ENCODE peak calls at places on chromosomes 2 and 18, in six cellular contexts. Q is H1, F is mesenchymal stem cell, Y is neuronal stem cell, S is H9, H is IMR-90. U is an unnamed sample.

GRCh38 chr2:38415761-38416291 is 38.8 kb upstream of the ATL2 start:
- DNase-seq in F (no peak), Q (no peak), S (no peak), Y (no peak), H (no peak), U (no peak)

GRCh38 chr2:61978522-61978921 is 73.0 kb downstream of the COMMD1 start:
- DNase-seq in Y (no peak), F (no peak), H (no peak), Q (no peak), S (no peak), U (no peak)

GRCh38 chr2:127531133-127531709 is 4.3 kb upstream of the MYO7B start:
- DNase-seq in F (peak), H (peak), Q (no peak), S (no peak), Y (no peak), U (peak)

GRCh38 chr18:24270358-24270936 is 127.2 kb downstream of the OSBPL1A start:
- DNase-seq in F (no peak), S (no peak), Y (no peak), H (peak), Q (no peak), U (no peak)

GRCh38 chr2:101533611-101534601 is 59.0 kb upstream of the RFX8 start:
- DNase-seq in F (no peak), Y (peak), Q (peak), H (no peak), S (peak), U (peak)

GRCh38 chr2:40606862-40607261 is 155.0 kb upstream of the SLC8A1 start:
- DNase-seq in Q (no peak), H (peak), S (no peak), F (no peak), Y (no peak), U (peak)

GRCh38 chr2:193580176-193580950 is 1385.6 kb upstream of the TMEFF2 start:
- DNase-seq in S (no peak), Q (no peak), H (no peak), F (no peak), Y (no peak), U (peak)

GRCh38 chr2:177612651-177613050 is 220.1 kb downstream of the AGPS start:
- DNase-seq in F (no peak), Q (no peak), H (no peak), S (no peak), Y (no peak), U (no peak)

GRCh38 chr2:20897874-20898453 is 75.1 kb upstream of the LDAH start:
- DNase-seq in Y (no peak), H (no peak), F (no peak), S (no peak), Q (no peak), U (no peak)

GRCh38 chr18:25349926-25350560 is 1.9 kb downstream of the ZNF521 start:
- DNase-seq in Q (peak), H (peak), Y (peak), S (peak), F (peak), U (no peak)

GRCh38 chr2:134917958-134918517 is 584 bp upstream of the CCNT2 start:
- DNase-seq in S (no peak), Q (no peak), H (no peak), F (peak), Y (peak), U (peak)

GRCh38 chr2:240226672-240227537 is 86.4 kb upstream of the OTOS start:
- DNase-seq in Y (no peak), H (no peak), S (peak), Q (no peak), F (no peak), U (no peak)

GRCh38 chr2:215271466-215271865 is 40.4 kb upstream of the ATIC start:
- DNase-seq in S (peak), Y (no peak), Q (peak), F (no peak), H (no peak), U (no peak)

GRCh38 chr2:98923244-98923940 is 12.6 kb downstream of the CRACDL start:
- DNase-seq in H (no peak), F (no peak), S (no peak), Y (no peak), Q (no peak), U (no peak)

GRCh38 chr18:21489119-21489750 is 111.3 kb downstream of the ESCO1 start:
- DNase-seq in Y (peak), S (peak), Q (peak), H (peak), F (peak), U (peak)

GRCh38 chr2:221204699-221205098 is 367.4 kb downstream of the EPHA4 start:
- DNase-seq in S (no peak), Q (no peak), Y (no peak), F (peak), H (no peak), U (no peak)

GRCh38 chr2:191382801-191383200 is 137.6 kb downstream of the MYO1B start:
- DNase-seq in Y (no peak), F (peak), S (no peak), H (peak), Q (no peak), U (peak)

GRCh38 chr18:75553021-75553420 is 125.5 kb upstream of the SMIM21 start:
- DNase-seq in S (no peak), F (no peak), Y (no peak), H (no peak), Q (no peak), U (no peak)

GRCh38 chr2:111188681-111189080 is 68.0 kb downstream of the BCL2L11 start:
- DNase-seq in F (no peak), H (no peak), Q (peak), S (no peak), Y (no peak), U (no peak)

DNA sequence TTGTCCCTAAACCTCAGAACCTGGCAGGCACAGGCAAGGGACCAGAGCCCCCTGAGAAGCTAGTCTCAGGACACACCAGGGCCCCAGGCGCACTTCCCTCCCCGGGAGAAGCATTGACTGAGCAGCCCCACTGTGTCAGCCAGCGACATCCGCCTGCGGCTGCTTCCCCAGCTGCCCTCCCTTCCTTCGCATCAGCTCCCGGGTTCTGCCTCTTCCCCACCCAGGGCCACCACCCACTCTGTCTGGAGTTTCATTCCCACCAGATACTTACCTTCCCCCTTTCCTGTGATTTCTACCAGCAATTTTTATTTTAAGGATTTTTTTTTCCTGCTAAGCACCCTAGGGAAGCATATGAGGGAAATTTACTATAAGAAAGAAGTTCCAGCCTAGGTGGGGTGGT is 99.2 kb downstream of the SMAD7 start:
- DNase-seq in S (no peak), Y (no peak), Q (no peak), H (no peak), F (peak), U (no peak)
- H4K91ac ChIP-seq in S (no peak), Y (no peak), Q (no peak), H (no peak), F (peak), U (peak)

DNA sequence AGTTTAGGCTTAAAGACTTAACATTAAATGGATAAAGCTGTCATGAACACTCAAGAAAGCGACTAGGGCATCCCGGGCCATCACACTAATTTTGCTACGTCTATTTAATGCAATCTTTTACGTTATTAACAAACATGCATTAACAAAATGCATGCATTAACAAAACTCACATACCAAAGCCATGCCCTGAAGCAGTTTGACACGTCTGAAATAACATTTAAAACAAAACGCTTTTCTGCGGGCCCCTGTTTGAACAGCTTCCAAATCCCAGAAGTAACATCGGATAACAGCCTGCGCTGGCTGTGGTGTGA is 458 bp downstream of the B4GALT6 start:
- DNase-seq in S (no peak), H (no peak), F (no peak), Y (no peak), Q (no peak), U (peak)
- H3K23ac ChIP-seq in S (no peak), H (no peak), F (peak), Y (no peak), Q (no peak), U (no peak)

GRCh38 chr2:44906972-44907371 is 34.5 kb upstream of the SIX3 start:
- DNase-seq in Q (no peak), Y (no peak), F (no peak), H (no peak), S (no peak), U (peak)
- H4K91ac ChIP-seq in Q (peak), Y (no peak), F (no peak), H (no peak), S (no peak), U (no peak)

DNA sequence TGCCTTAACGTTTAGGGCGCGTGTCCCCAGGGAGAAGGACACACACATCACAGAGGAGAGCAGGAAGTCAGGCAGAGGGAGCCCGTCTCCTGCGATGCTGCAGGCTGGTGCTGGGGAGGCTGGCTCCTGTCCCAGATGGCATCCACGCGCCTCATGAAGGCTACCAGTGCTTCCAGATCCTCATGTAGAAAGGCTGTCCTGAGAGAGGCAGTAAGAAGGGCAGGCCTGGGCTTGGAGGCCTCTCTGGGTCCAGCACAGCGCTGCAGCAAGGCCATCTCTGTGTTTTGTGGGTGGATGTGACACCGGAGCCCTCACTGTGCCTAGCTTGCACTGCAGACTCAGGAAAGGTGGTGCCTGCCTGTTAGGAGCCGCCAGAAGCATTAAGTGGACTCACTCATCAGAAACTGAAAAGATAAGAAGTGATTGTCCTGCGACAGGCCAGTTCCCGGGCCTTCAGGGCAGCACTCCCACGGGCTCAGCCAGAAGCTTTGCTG is 62.7 kb downstream of the FAM168B start:
- DNase-seq in Q (no peak), H (no peak), F (no peak), S (no peak), Y (no peak), U (no peak)
- H3K23ac ChIP-seq in Q (no peak), H (no peak), F (no peak), S (no peak), Y (peak), U (no peak)

DNA sequence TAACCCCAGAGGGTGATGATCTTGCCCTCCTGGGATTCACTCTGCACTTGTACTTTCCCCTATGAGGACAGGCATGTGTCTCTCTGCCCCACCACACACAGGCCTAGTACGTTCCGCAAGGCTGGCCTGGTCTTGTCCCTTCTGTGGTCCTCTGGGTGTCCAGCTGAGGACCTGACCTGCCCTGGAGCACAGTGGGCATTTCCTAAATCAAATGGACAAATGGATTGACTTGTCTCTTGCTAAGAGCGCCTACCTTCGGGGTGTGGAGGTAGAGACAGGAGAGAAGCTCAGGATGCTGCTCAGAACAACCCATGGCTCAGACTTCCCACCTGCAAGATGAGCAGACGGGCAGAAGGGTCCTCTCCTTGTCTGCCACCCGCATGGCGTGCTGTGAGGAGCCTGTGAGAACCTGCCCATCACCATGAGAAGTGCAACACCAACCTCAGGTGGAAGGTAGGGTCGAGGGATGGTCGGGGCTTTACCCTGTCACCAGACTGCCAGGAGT is 133.6 kb downstream of the MYCN start:
- DNase-seq in H (no peak), S (no peak), Q (no peak), F (no peak), Y (no peak), U (no peak)
- H4K91ac ChIP-seq in H (no peak), S (no peak), Q (peak), F (no peak), Y (no peak), U (no peak)

GRCh38 chr2:120735750-120736170 is at the start of gene GLI2:
- DNase-seq in Y (peak), F (peak), S (peak), Q (peak), H (peak), U (peak)

GRCh38 chr2:120736202-120736954 is 710 bp downstream of the GLI2 start:
- DNase-seq in Y (no peak), Q (peak), H (no peak), S (peak), F (peak), U (no peak)

GRCh38 chr2:120736955-120737801 is 1.5 kb downstream of the GLI2 start:
- DNase-seq in H (peak), Y (peak), S (peak), Q (peak), F (peak), U (no peak)

GRCh38 chr2:120733238-120733942 is 2.3 kb upstream of the GLI2 start:
- DNase-seq in Y (no peak), H (peak), Q (no peak), F (peak), S (no peak), U (no peak)

GRCh38 chr2:120734930-120735611 is 597 bp upstream of the GLI2 start:
- DNase-seq in F (peak), Q (peak), H (peak), Y (no peak), S (peak), U (no peak)
- H3K23ac ChIP-seq in F (no peak), Q (no peak), H (peak), Y (no peak), S (no peak), U (no peak)

DNA sequence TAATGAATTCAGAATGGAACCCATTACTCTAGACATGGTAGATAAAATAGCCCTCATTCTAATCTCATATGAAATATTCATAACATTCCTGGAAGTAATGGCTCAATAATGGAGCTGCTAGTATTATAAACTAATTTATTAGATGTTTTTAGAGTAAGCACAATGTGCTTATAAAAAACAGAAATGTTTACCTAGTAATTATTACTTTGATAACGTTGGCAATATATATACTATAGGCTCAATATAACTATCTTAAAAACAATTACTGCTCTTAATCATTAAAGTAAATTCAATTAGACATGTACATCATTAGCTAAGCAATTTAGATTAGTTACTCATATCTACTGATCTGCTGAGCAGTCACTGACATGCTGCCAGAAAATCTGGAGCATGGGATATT is 19.3 kb downstream of the PPP1R1C start:
- DNase-seq in H (no peak), Q (no peak), S (no peak), F (no peak), Y (no peak), U (no peak)
- H4K91ac ChIP-seq in H (no peak), Q (no peak), S (no peak), F (no peak), Y (no peak), U (no peak)

U was measured in trophoblast cell.